ENCODE peak calls at places on chromosome 15, in seven cellular contexts. G is AG04450, E is lower lobe of right lung, S is GM23248, H is hepatocyte, V is PC-9, P is psoas muscle. W is an unnamed sample.
A peak's percentile ranks its signal among the peaks of the same experiment; 100 is the strongest.

GRCh38 chr15:29081781-29082180 is 187.8 kb downstream of the NSMCE3 start:
- DNase-seq in G (no peak), E (no peak), S (no peak), H (no peak), V (no peak), P (no peak), W (no peak)

GRCh38 chr15:99943466-99943865 is 210.2 kb upstream of the LYSMD4 start:
- DNase-seq in G (no peak), E (no peak), S (no peak), H (no peak), V (no peak), P (no peak), W (no peak)

GRCh38 chr15:62453979-62454378 is 288.9 kb upstream of the C2CD4B start:
- DNase-seq in G (no peak), E (no peak), S (peak; percentile 86), H (no peak), V (no peak), P (no peak), W (no peak)

GRCh38 chr15:78907577-78907976 is 34.9 kb downstream of the MORF4L1 start:
- DNase-seq in G (no peak), E (no peak), S (peak; percentile 38), H (no peak), V (no peak), P (no peak), W (no peak)

GRCh38 chr15:67280217-67280616 is 25.6 kb downstream of the IQCH start:
- DNase-seq in G (no peak), E (no peak), S (no peak), H (no peak), V (no peak), P (no peak), W (no peak)

GRCh38 chr15:62977952-62978811 is 64.4 kb upstream of the TPM1 start:
- DNase-seq in G (no peak), E (no peak), S (peak; percentile 93), H (no peak), V (no peak), P (no peak), W (no peak)

GRCh38 chr15:74725845-74726773 is 781 bp upstream of the CYP1A1 start:
- DNase-seq in G (no peak), E (peak; percentile 74), S (peak; percentile 52), H (peak; percentile 88), V (no peak), P (peak; percentile 54), W (no peak)

GRCh38 chr15:70111203-70112017 is 13.7 kb upstream of the TLE3 start:
- DNase-seq in G (peak; percentile 63), E (no peak), S (peak; percentile 67), H (peak; percentile 85), V (peak; percentile 70), P (peak; percentile 76), W (no peak)

GRCh38 chr15:67232591-67232990 is 21.9 kb downstream of the AAGAB start:
- DNase-seq in G (no peak), E (no peak), S (no peak), H (peak; percentile 44), V (no peak), P (no peak), W (no peak)

GRCh38 chr15:69474846-69475455 is 22.3 kb downstream of the RPLP1 start:
- DNase-seq in G (no peak), E (no peak), S (peak; percentile 55), H (no peak), V (no peak), P (no peak), W (no peak)

GRCh38 chr15:100926258-100926657 is 7.1 kb downstream of the LRRK1 start:
- DNase-seq in G (no peak), E (no peak), S (no peak), H (no peak), V (no peak), P (no peak), W (no peak)

GRCh38 chr15:75193272-75193671 is 8.4 kb upstream of the C15orf39 start:
- DNase-seq in G (no peak), E (no peak), S (no peak), H (no peak), V (no peak), P (no peak), W (no peak)

GRCh38 chr15:48777645-48778337 is 33.1 kb downstream of the CEP152 start:
- DNase-seq in G (no peak), E (no peak), S (no peak), H (no peak), V (no peak), P (no peak), W (no peak)

GRCh38 chr15:98421419-98422085 is 226.8 kb upstream of the IGF1R start:
- DNase-seq in G (no peak), E (peak; percentile 78), S (peak; percentile 75), H (peak; percentile 84), V (no peak), P (peak; percentile 73), W (peak; percentile 18)

GRCh38 chr15:39211108-39211979 is 369.5 kb upstream of the THBS1 start:
- DNase-seq in G (no peak), E (no peak), S (no peak), H (no peak), V (no peak), P (no peak), W (no peak)

DNA sequence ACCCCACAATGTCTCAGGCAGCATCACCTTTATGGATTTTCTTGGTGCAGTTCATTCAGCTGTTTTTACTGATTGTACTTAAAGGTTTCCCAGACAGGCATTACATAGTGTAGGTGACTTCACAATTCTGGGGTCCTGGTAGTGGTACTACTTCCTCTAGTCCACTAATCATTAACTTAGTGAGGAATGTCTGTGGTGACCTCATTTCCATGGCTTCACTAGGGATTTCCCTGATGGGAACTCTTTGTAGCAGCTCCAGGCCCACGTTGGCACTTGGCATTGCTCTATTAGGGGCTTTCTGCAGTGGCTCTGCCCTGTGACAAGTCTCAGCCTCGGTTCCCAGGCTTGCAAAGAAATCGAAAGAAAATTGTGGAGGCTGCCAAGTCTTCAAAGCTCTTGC is 48.1 kb upstream of the NPAP1 start:
- DNase-seq in G (no peak), E (no peak), S (no peak), H (no peak), V (no peak), P (no peak), W (no peak)
- H3K9me3 ChIP-seq in G (no peaks in the 10 kb centered on the region), E (peaks cover 2% of the 10 kb centered on the region), S (no peaks in the 10 kb centered on the region), H (no peaks in the 10 kb centered on the region), V (no peaks in the 10 kb centered on the region), P (no peaks in the 10 kb centered on the region), W (no peaks in the 10 kb centered on the region)

GRCh38 chr15:25236861-25237155 is 202.0 kb downstream of the UBE3A start:
- DNase-seq in G (no peak), E (peak; percentile 14), S (no peak), H (no peak), V (no peak), P (no peak), W (no peak)
- H3K9me3 ChIP-seq in G (peaks cover 98% of the 10 kb centered on the region), E (no peaks in the 10 kb centered on the region), S (no peaks in the 10 kb centered on the region), H (no peaks in the 10 kb centered on the region), V (no peaks in the 10 kb centered on the region), P (no peaks in the 10 kb centered on the region), W (no peaks in the 10 kb centered on the region)

GRCh38 chr15:44045217-44045616 is 149.9 kb downstream of the FRMD5 start:
- DNase-seq in G (no peak), E (no peak), S (no peak), H (no peak), V (no peak), P (no peak), W (no peak)
- H3K9me3 ChIP-seq in G (no peaks in the 10 kb centered on the region), E (no peaks in the 10 kb centered on the region), S (no peaks in the 10 kb centered on the region), H (no peaks in the 10 kb centered on the region), V (no peaks in the 10 kb centered on the region), P (no peaks in the 10 kb centered on the region), W (no peaks in the 10 kb centered on the region)

DNA sequence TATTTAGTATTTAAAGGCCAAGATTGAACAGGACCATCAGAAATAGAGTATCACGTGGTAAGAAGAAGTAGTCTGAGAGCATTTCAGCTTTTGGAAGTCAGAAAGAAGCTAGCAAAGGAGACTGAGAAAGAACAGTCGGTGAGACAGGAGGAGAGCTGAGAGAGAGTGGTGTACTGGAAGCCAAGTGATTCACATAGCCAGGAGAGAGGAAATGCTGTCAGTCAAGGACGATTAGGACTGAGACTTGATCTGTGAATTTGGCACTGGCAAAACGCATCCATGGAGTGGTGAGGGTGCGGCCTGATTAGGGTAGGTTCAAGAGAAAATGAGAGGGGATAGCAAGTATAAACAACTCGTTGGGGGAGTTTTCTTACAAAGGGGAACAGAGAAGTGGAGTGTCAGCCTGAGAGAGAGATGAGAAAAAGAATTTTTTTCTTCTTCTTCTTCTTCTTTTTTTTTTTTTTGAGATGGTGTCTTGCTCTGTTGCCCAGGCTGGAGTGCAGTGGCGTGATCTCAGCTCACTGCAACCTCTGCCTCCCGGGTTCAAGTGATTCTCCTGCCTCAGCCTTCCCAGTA is 44.9 kb downstream of the CHD2 start:
- DNase-seq in G (no peak), E (no peak), S (no peak), H (no peak), V (no peak), P (no peak), W (no peak)
- H3K9me3 ChIP-seq in G (peaks cover 14% of the 10 kb centered on the region), E (peaks cover 18% of the 10 kb centered on the region), S (no peaks in the 10 kb centered on the region), H (no peaks in the 10 kb centered on the region), V (peaks cover 30% of the 10 kb centered on the region), P (peaks cover 17% of the 10 kb centered on the region), W (no peaks in the 10 kb centered on the region)

GRCh38 chr15:40243126-40243810 is 4.4 kb downstream of the PAK6 start:
- DNase-seq in G (no peak), E (no peak), S (no peak), H (no peak), V (no peak), P (no peak), W (no peak)
- H3K9me3 ChIP-seq in G (no peaks in the 10 kb centered on the region), E (no peaks in the 10 kb centered on the region), S (no peaks in the 10 kb centered on the region), H (no peaks in the 10 kb centered on the region), V (no peaks in the 10 kb centered on the region), P (no peaks in the 10 kb centered on the region), W (no peaks in the 10 kb centered on the region)